ENCODE peak calls at places on chromosomes 5 and 9, in ten cellular contexts. F is CD4-positive, CD25-positive, alpha-beta regulatory T cell; R is H1; O is right lobe of liver; P is upper lobe of right lung; K is neural progenitor cell; J is pancreas; Q is HCT116; L is GM23248; N is heart right ventricle. G is an unnamed sample.
A peak's percentile ranks its signal among the peaks of the same experiment; 100 is the strongest.

GRCh38 chr9:21803674-21804048 is 1.2 kb downstream of the MTAP start:
- DNase-seq in F (no peak), Q (no peak), O (no peak), K (no peak), J (no peak), P (no peak), L (no peak), R (no peak), N (no peak), G (no peak)

GRCh38 chr5:132797651-132798050 is 15.5 kb upstream of the SOWAHA start:
- DNase-seq in L (no peak), O (no peak), P (no peak), N (no peak), R (peak; percentile 24), Q (no peak), K (no peak), J (no peak), F (no peak), G (no peak)

GRCh38 chr5:14063117-14063516 is 80.0 kb upstream of the TRIO start:
- DNase-seq in N (no peak), J (no peak), F (no peak), K (no peak), R (no peak), O (no peak), P (no peak), Q (no peak), L (peak; percentile 61), G (no peak)

GRCh38 chr5:127492854-127493738 is 24.3 kb upstream of the PRRC1 start:
- DNase-seq in J (no peak), Q (peak; percentile 54), N (no peak), P (no peak), F (peak; percentile 49), K (peak; percentile 38), R (no peak), L (peak; percentile 72), O (no peak), G (peak; percentile 55)

GRCh38 chr5:86463339-86463738 is 154.4 kb upstream of the COX7C start:
- DNase-seq in N (no peak), P (no peak), L (no peak), J (no peak), Q (no peak), F (no peak), R (no peak), K (peak; percentile 13), O (no peak), G (no peak)

GRCh38 chr9:136107953-136108647 is 10.6 kb downstream of the TMEM250 start:
- DNase-seq in P (no peak), L (peak; percentile 12), Q (no peak), O (no peak), K (no peak), R (no peak), N (no peak), F (no peak), J (no peak), G (peak; percentile 52)

GRCh38 chr5:111072949-111073682 is 1.6 kb downstream of the TSLP start:
- DNase-seq in Q (peak; percentile 19), R (peak; percentile 84), K (peak; percentile 74), J (peak; percentile 35), P (peak; percentile 85), N (peak; percentile 62), L (peak; percentile 46), O (peak; percentile 83), F (peak; percentile 46), G (peak; percentile 92)

GRCh38 chr9:89038354-89039091 is 47.3 kb downstream of the S1PR3 start:
- DNase-seq in P (no peak), L (peak; percentile 97), K (no peak), O (no peak), F (no peak), Q (no peak), J (no peak), N (peak; percentile 22), R (no peak), G (no peak)

GRCh38 chr9:129176786-129177442 is 1.1 kb downstream of the IER5L start:
- DNase-seq in K (peak; percentile 75), O (peak; percentile 59), J (peak; percentile 59), L (peak; percentile 71), N (no peak), R (peak; percentile 64), P (peak; percentile 81), Q (no peak), F (peak; percentile 24), G (peak; percentile 47)

GRCh38 chr5:134507495-134507894 is 18.0 kb upstream of the JADE2 start:
- DNase-seq in F (no peak), P (no peak), R (no peak), J (no peak), K (no peak), L (no peak), N (no peak), Q (no peak), O (no peak), G (no peak)
- H3K4me1 ChIP-seq in F (peaks cover 13% of the 10 kb centered on the region), P (peaks cover 46% of the 10 kb centered on the region), R (peaks cover 36% of the 10 kb centered on the region), J (peaks cover 38% of the 10 kb centered on the region), K (peaks cover 7% of the 10 kb centered on the region), L (peaks cover 44% of the 10 kb centered on the region), N (peaks cover 49% of the 10 kb centered on the region), Q (peaks cover 99% of the 10 kb centered on the region), O (no peaks in the 10 kb centered on the region), G (no peaks in the 10 kb centered on the region)

GRCh38 chr5:112183103-112183634 is 235.9 kb downstream of the EPB41L4A start:
- DNase-seq in K (peak; percentile 58), P (no peak), J (no peak), L (peak; percentile 25), O (no peak), R (no peak), N (no peak), F (no peak), Q (peak; percentile 54), G (peak; percentile 32)
- H3K4me1 ChIP-seq in K (peaks cover 17% of the 10 kb centered on the region), P (no peaks in the 10 kb centered on the region), J (no peaks in the 10 kb centered on the region), L (no peaks in the 10 kb centered on the region), O (no peaks in the 10 kb centered on the region), R (peaks cover 2% of the 10 kb centered on the region), N (no peaks in the 10 kb centered on the region), F (no peaks in the 10 kb centered on the region), Q (peaks cover 17% of the 10 kb centered on the region), G (peaks cover 3% of the 10 kb centered on the region)

DNA sequence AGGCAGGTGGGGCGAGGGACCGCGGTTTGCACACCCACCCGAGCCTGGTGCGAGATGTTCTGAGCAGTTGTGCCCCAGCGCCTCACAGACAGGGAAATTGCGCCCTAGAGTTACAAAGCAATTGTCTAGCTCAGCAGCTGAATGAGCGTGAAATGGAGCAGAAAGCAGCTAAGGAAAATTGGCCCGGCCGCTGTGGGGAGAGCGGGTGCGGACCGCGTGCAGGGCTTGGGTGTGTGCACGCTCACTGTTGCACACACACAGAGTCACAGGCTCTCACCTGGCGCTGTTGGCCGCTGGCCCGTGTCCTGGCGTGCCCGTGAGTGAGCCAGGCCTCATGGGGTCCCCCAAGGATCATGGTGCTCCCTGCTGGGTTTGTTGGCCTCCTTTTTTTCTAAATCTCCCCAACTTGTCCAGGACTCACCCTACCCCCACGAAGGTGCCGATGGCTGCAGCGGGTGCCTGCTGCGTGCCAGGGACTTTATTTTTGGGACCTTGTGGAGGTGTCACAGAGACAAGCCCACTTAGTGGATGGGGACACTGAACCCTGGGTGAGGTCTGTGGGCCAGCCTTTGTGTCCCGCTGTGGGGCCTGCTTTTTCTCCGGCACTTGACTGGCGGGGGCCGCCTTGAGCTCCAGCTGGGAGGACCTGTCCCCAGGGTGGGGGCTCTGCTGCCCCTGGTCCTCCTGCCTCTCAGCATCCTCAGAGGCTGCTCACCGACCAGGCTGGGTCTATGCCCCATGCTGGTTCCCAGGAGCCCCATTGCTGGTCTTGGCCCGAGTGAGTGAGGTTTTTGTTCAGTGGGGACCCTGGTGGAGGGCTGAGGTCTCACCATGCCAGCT is 5.2 kb downstream of the RXRA start:
- DNase-seq in P (no peak), N (no peak), R (no peak), L (no peak), F (no peak), K (no peak), Q (no peak), O (peak; percentile 59), J (no peak), G (no peak)
- H3K4me1 ChIP-seq in P (peaks cover 71% of the 10 kb centered on the region), N (peaks cover 93% of the 10 kb centered on the region), R (peaks cover 24% of the 10 kb centered on the region), L (peaks cover 14% of the 10 kb centered on the region), F (peaks cover 8% of the 10 kb centered on the region), K (peaks cover 40% of the 10 kb centered on the region), Q (peaks cover 59% of the 10 kb centered on the region), O (no peaks in the 10 kb centered on the region), J (peaks cover 34% of the 10 kb centered on the region), G (peaks cover 12% of the 10 kb centered on the region)

GRCh38 chr5:139751236-139751635 is 44.4 kb upstream of the PSD2 start:
- DNase-seq in L (no peak), R (no peak), O (no peak), J (no peak), Q (no peak), F (no peak), N (no peak), P (no peak), K (no peak), G (no peak)
- H3K4me1 ChIP-seq in L (peaks cover 23% of the 10 kb centered on the region), R (peaks cover 23% of the 10 kb centered on the region), O (peaks cover 1% of the 10 kb centered on the region), J (peaks cover 13% of the 10 kb centered on the region), Q (peaks cover 28% of the 10 kb centered on the region), F (peaks cover 29% of the 10 kb centered on the region), N (peaks cover 31% of the 10 kb centered on the region), P (peaks cover 18% of the 10 kb centered on the region), K (peaks cover 30% of the 10 kb centered on the region), G (peaks cover 12% of the 10 kb centered on the region)

GRCh38 chr5:38598994-38599611 is 42.7 kb upstream of the LIFR start:
- DNase-seq in K (no peak), L (peak; percentile 86), O (no peak), R (no peak), P (no peak), J (no peak), N (no peak), F (no peak), Q (peak; percentile 42), G (no peak)

GRCh38 chr5:38598296-38598993 is 42.0 kb upstream of the LIFR start:
- DNase-seq in K (no peak), F (no peak), J (no peak), O (no peak), N (no peak), Q (no peak), R (no peak), L (no peak), P (no peak), G (no peak)

GRCh38 chr5:38593959-38594358 is 37.5 kb upstream of the LIFR start:
- DNase-seq in P (no peak), F (no peak), O (no peak), Q (no peak), L (no peak), R (no peak), J (no peak), K (no peak), N (no peak), G (no peak)

GRCh38 chr5:38595149-38595725 is 38.8 kb upstream of the LIFR start:
- DNase-seq in O (no peak), Q (no peak), R (no peak), P (no peak), L (peak; percentile 84), K (peak; percentile 3), F (no peak), J (no peak), N (no peak), G (no peak)

GRCh38 chr5:38596997-38597396 is 40.6 kb upstream of the LIFR start:
- DNase-seq in N (no peak), J (no peak), P (no peak), F (no peak), R (no peak), O (no peak), K (peak; percentile 78), Q (no peak), L (no peak), G (no peak)
- H3K4me1 ChIP-seq in N (peaks cover 70% of the 10 kb centered on the region), J (peaks cover 9% of the 10 kb centered on the region), P (peaks cover 11% of the 10 kb centered on the region), F (no peaks in the 10 kb centered on the region), R (no peaks in the 10 kb centered on the region), O (no peaks in the 10 kb centered on the region), K (no peaks in the 10 kb centered on the region), Q (peaks cover 57% of the 10 kb centered on the region), L (peaks cover 43% of the 10 kb centered on the region), G (no peaks in the 10 kb centered on the region)

GRCh38 chr9:113375057-113376023 is 1.4 kb downstream of the HDHD3 start:
- DNase-seq in L (peak; percentile 28), O (no peak), R (no peak), F (no peak), K (no peak), P (peak; percentile 25), Q (no peak), N (no peak), J (no peak), G (no peak)
- H3K4me1 ChIP-seq in L (no peaks in the 10 kb centered on the region), O (no peaks in the 10 kb centered on the region), R (peaks cover 5% of the 10 kb centered on the region), F (peaks cover 13% of the 10 kb centered on the region), K (peaks cover 3% of the 10 kb centered on the region), P (no peaks in the 10 kb centered on the region), Q (peaks cover 17% of the 10 kb centered on the region), N (peaks cover 17% of the 10 kb centered on the region), J (peaks cover 48% of the 10 kb centered on the region), G (peaks cover 7% of the 10 kb centered on the region)

G was measured in HAP-1.